ENCODE peak calls at places on chromosomes 11 and 22, in four cellular contexts. V is adipocyte, S is NT2/D1, Q is HT-29. K is an unnamed sample.

GRCh38 chr22:44918166-44918924 is 91.5 kb downstream of the PHF21B start:
- DNase-seq in V (no peak), Q (no peak), S (no peak), K (no peak)

GRCh38 chr11:125165664-125166346 is 1.3 kb downstream of the PKNOX2 start:
- DNase-seq in S (no peak), V (peak), Q (no peak), K (no peak)

GRCh38 chr11:61922539-61922938 is 5.2 kb upstream of the RAB3IL1 start:
- DNase-seq in V (peak), Q (no peak), S (no peak), K (no peak)

GRCh38 chr22:37904572-37905533 is 1.2 kb upstream of the MICALL1 start:
- DNase-seq in V (peak), Q (no peak), S (no peak), K (no peak)

GRCh38 chr11:57873196-57873911 is 111.8 kb downstream of the CTNND1 start:
- DNase-seq in Q (no peak), V (no peak), S (no peak), K (no peak)

GRCh38 chr11:12544986-12545775 is 129.0 kb upstream of the TEAD1 start:
- DNase-seq in V (no peak), S (no peak), Q (no peak), K (no peak)

GRCh38 chr11:134126197-134126822 is 57.4 kb downstream of the JAM3 start:
- DNase-seq in V (peak), Q (no peak), S (peak), K (no peak)

GRCh38 chr11:13080861-13081260 is 71.7 kb downstream of the RASSF10 start:
- DNase-seq in S (no peak), V (no peak), Q (no peak), K (no peak)

GRCh38 chr11:102117472-102118113 is 7.3 kb downstream of the YAP1 start:
- DNase-seq in S (no peak), Q (no peak), V (peak), K (no peak)

GRCh38 chr11:45538939-45539338 is 126.5 kb downstream of the CHST1 start:
- DNase-seq in S (no peak), Q (no peak), V (no peak), K (no peak)

GRCh38 chr11:79045018-79045787 is 395.6 kb downstream of the TENM4 start:
- DNase-seq in V (no peak), S (no peak), Q (no peak), K (no peak)

GRCh38 chr11:124415356-124415923 is 9.2 kb downstream of the OR8B4 start:
- DNase-seq in S (peak), Q (peak), V (peak), K (no peak)

GRCh38 chr11:61626580-61627380 is 45.9 kb upstream of the SYT7 start:
- DNase-seq in Q (peak), S (no peak), V (no peak), K (peak)

GRCh38 chr22:26057731-26058130 is 111.5 kb upstream of the SEZ6L start:
- DNase-seq in Q (no peak), V (no peak), S (no peak), K (no peak)

GRCh38 chr11:12787847-12788246 is 113.6 kb downstream of the TEAD1 start:
- DNase-seq in Q (no peak), V (peak), S (no peak), K (no peak)

GRCh38 chr11:116229581-116229980 is 543.2 kb downstream of the BUD13 start:
- DNase-seq in Q (no peak), V (no peak), S (no peak), K (no peak)

GRCh38 chr11:3014314-3014938 is 22.3 kb upstream of the NAP1L4 start:
- DNase-seq in Q (no peak), V (no peak), S (no peak), K (no peak)

GRCh38 chr22:29204617-29205183 is 996 bp upstream of the EMID1 start:
- DNase-seq in Q (no peak), V (no peak), S (no peak), K (no peak)

GRCh38 chr11:33645686-33646085 is 54.9 kb downstream of the C11orf91 start:
- DNase-seq in Q (no peak), V (no peak), S (no peak), K (no peak)

GRCh38 chr22:17411213-17411612 is 42.0 kb downstream of the CECR2 start:
- DNase-seq in S (no peak), Q (no peak), V (no peak), K (no peak)

GRCh38 chr11:3709977-3710376 is 38.8 kb upstream of the CHRNA10 start:
- DNase-seq in S (no peak), V (peak), Q (no peak), K (no peak)

GRCh38 chr11:20881328-20882079 is 212.1 kb downstream of the NELL1 start:
- DNase-seq in Q (no peak), V (no peak), S (peak), K (peak)

GRCh38 chr11:46446343-46446751 is 54.8 kb upstream of the CHRM4 start:
- DNase-seq in S (no peak), V (peak), Q (no peak), K (no peak)

GRCh38 chr11:70104961-70105360 is 26.8 kb downstream of the ANO1 start:
- DNase-seq in Q (no peak), S (no peak), V (no peak), K (no peak)

GRCh38 chr11:64358907-64359711 is at the start of gene RPS6KA4:
- DNase-seq in Q (peak), V (peak), S (no peak), K (no peak)

GRCh38 chr11:27697679-27698275 is 2.5 kb downstream of the BDNF start:
- DNase-seq in V (peak), S (no peak), Q (no peak), K (no peak)

GRCh38 chr11:108933630-108934029 is 268.8 kb downstream of the DDX10 start:
- DNase-seq in Q (no peak), V (peak), S (no peak), K (no peak)

GRCh38 chr22:46694423-46695170 is 43.5 kb downstream of the CERK start:
- DNase-seq in S (no peak), Q (no peak), V (no peak), K (no peak)

GRCh38 chr11:100682247-100682969 is 4.7 kb upstream of the ARHGAP42 start:
- DNase-seq in Q (peak), S (no peak), V (peak), K (no peak)

GRCh38 chr11:32426192-32426591 is 9.1 kb downstream of the WT1 start:
- DNase-seq in V (no peak), S (no peak), Q (no peak), K (no peak)